ENCODE peak calls at places on chromosome 1, in eight cellular contexts. U, L, N, H, I, V, Y and T are unnamed samples.

GRCh38 chr1:114033219-114033706 is 54.0 kb downstream of the OLFML3 start:
- DNase-seq in U (no peak), L (no peak), N (no peak), H (peak; percentile 21), I (peak; percentile 1), V (peak; percentile 32), Y (no peak), T (peak; percentile 70)

GRCh38 chr1:31483012-31483946 is 70.3 kb downstream of the SERINC2 start:
- DNase-seq in U (peak; percentile 96), L (no peak), N (no peak), H (peak; percentile 50), I (no peak), V (peak; percentile 90), Y (no peak), T (no peak)

GRCh38 chr1:56326056-56326455 is 253.3 kb downstream of the PLPP3 start:
- DNase-seq in U (no peak), L (no peak), N (no peak), H (no peak), I (no peak), V (peak; percentile 43), Y (no peak), T (no peak)

GRCh38 chr1:48776400-48777218 is at the start of gene BEND5:
- DNase-seq in U (no peak), L (peak; percentile 64), N (peak; percentile 78), H (peak; percentile 78), I (no peak), V (peak; percentile 38), Y (peak; percentile 19), T (peak; percentile 91)

GRCh38 chr1:235290740-235291502 is 37.1 kb downstream of the ARID4B start:
- DNase-seq in U (no peak), L (no peak), N (no peak), H (no peak), I (no peak), V (no peak), Y (no peak), T (no peak)

GRCh38 chr1:51274676-51275075 is 38.6 kb downstream of the RNF11 start:
- DNase-seq in U (no peak), L (no peak), N (no peak), H (no peak), I (no peak), V (no peak), Y (no peak), T (no peak)

GRCh38 chr1:225694151-225694603 is 41.3 kb upstream of the ENAH start:
- DNase-seq in U (no peak), L (no peak), N (no peak), H (no peak), I (no peak), V (no peak), Y (no peak), T (no peak)

GRCh38 chr1:81920245-81920740 is 119.6 kb downstream of the ADGRL2 start:
- DNase-seq in U (no peak), L (no peak), N (peak; percentile 39), H (peak; percentile 62), I (no peak), V (peak; percentile 44), Y (no peak), T (peak; percentile 80)

GRCh38 chr1:19344372-19344810 is 32.3 kb downstream of the SLC66A1 start:
- DNase-seq in U (no peak), L (peak; percentile 60), N (peak; percentile 73), H (peak; percentile 84), I (peak; percentile 22), V (peak; percentile 83), Y (no peak), T (peak; percentile 77)

GRCh38 chr1:33712176-33712575 is 151.7 kb upstream of the HMGB4 start:
- DNase-seq in U (no peak), L (no peak), N (no peak), H (no peak), I (no peak), V (peak; percentile 64), Y (no peak), T (no peak)

GRCh38 chr1:153490272-153491051 is 30.0 kb upstream of the S100A7 start:
- DNase-seq in U (peak; percentile 97), L (peak; percentile 29), N (no peak), H (peak; percentile 33), I (peak; percentile 53), V (peak; percentile 87), Y (no peak), T (no peak)

GRCh38 chr1:50129201-50129600 is 20.5 kb downstream of the ELAVL4 start:
- DNase-seq in U (no peak), L (no peak), N (no peak), H (no peak), I (no peak), V (no peak), Y (no peak), T (no peak)

GRCh38 chr1:183543619-183544204 is 46.5 kb downstream of the NCF2 start:
- DNase-seq in U (peak; percentile 24), L (no peak), N (no peak), H (no peak), I (peak; percentile 72), V (peak; percentile 63), Y (no peak), T (peak; percentile 60)

GRCh38 chr1:11211461-11211860 is 22.3 kb downstream of the ANGPTL7 start:
- DNase-seq in U (no peak), L (no peak), N (no peak), H (no peak), I (no peak), V (no peak), Y (no peak), T (no peak)

GRCh38 chr1:162941024-162941423 is 80.0 kb upstream of the CCDC190 start:
- DNase-seq in U (no peak), L (no peak), N (no peak), H (no peak), I (no peak), V (no peak), Y (no peak), T (no peak)

GRCh38 chr1:6002714-6003501 is 10.7 kb upstream of the NPHP4 start:
- DNase-seq in U (no peak), L (no peak), N (peak; percentile 40), H (peak; percentile 19), I (no peak), V (no peak), Y (no peak), T (no peak)

GRCh38 chr1:11919621-11920020 is 6.6 kb downstream of the KIAA2013 start:
- DNase-seq in U (no peak), L (no peak), N (no peak), H (no peak), I (no peak), V (no peak), Y (no peak), T (no peak)

GRCh38 chr1:65717815-65718454 is 74.8 kb upstream of the PDE4B start:
- DNase-seq in U (peak; percentile 23), L (no peak), N (no peak), H (no peak), I (peak; percentile 13), V (no peak), Y (no peak), T (no peak)

GRCh38 chr1:37692834-37693175 is 489 bp downstream of the CDCA8 start:
- DNase-seq in U (no peak), L (no peak), N (no peak), H (no peak), I (no peak), V (no peak), Y (no peak), T (no peak)

GRCh38 chr1:154745286-154745731 is 124.8 kb downstream of the KCNN3 start:
- DNase-seq in U (no peak), L (no peak), N (no peak), H (no peak), I (no peak), V (no peak), Y (peak; percentile 27), T (no peak)

GRCh38 chr1:67683736-67684525 is 1.1 kb upstream of the GADD45A start:
- DNase-seq in U (no peak), L (peak; percentile 22), N (no peak), H (no peak), I (peak; percentile 16), V (no peak), Y (peak; percentile 19), T (no peak)

GRCh38 chr1:3564921-3565831 is 46.1 kb downstream of the MEGF6 start:
- DNase-seq in U (no peak), L (peak; percentile 34), N (peak; percentile 63), H (peak; percentile 63), I (no peak), V (peak; percentile 81), Y (no peak), T (peak; percentile 75)

GRCh38 chr1:108668777-108669176 is 7.9 kb upstream of the HENMT1 start:
- DNase-seq in U (no peak), L (no peak), N (no peak), H (no peak), I (no peak), V (no peak), Y (no peak), T (no peak)

GRCh38 chr1:25924454-25924853 is 18.2 kb upstream of the STMN1 start:
- DNase-seq in U (no peak), L (no peak), N (no peak), H (no peak), I (no peak), V (no peak), Y (no peak), T (no peak)

GRCh38 chr1:97046765-97047411 is 325.3 kb downstream of the PTBP2 start:
- DNase-seq in U (no peak), L (no peak), N (no peak), H (no peak), I (no peak), V (no peak), Y (no peak), T (no peak)

GRCh38 chr1:26723013-26723991 is 27.5 kb downstream of the ARID1A start:
- DNase-seq in U (peak; percentile 96), L (peak; percentile 48), N (peak; percentile 65), H (peak; percentile 81), I (peak; percentile 9), V (peak; percentile 95), Y (no peak), T (peak; percentile 87)

GRCh38 chr1:182391028-182391361 is 595 bp downstream of the GLUL start:
- DNase-seq in U (no peak), L (no peak), N (no peak), H (peak; percentile 62), I (no peak), V (no peak), Y (no peak), T (no peak)

GRCh38 chr1:177923441-177923840 is 46.4 kb downstream of the SEC16B start:
- DNase-seq in U (no peak), L (no peak), N (no peak), H (no peak), I (no peak), V (no peak), Y (no peak), T (no peak)

GRCh38 chr1:93007941-93008577 is 46.8 kb upstream of the DIPK1A start:
- DNase-seq in U (no peak), L (no peak), N (no peak), H (no peak), I (no peak), V (peak; percentile 18), Y (no peak), T (no peak)

GRCh38 chr1:22309572-22309971 is 142.1 kb upstream of the ZBTB40 start:
- DNase-seq in U (no peak), L (no peak), N (no peak), H (no peak), I (no peak), V (no peak), Y (no peak), T (no peak)

GRCh38 chr1:169250022-169250421 is 117.6 kb downstream of the NME7 start:
- DNase-seq in U (no peak), L (no peak), N (no peak), H (no peak), I (no peak), V (no peak), Y (no peak), T (no peak)

GRCh38 chr1:47510282-47510811 is 72.5 kb downstream of the FOXD2 start:
- DNase-seq in U (no peak), L (no peak), N (peak; percentile 40), H (no peak), I (no peak), V (no peak), Y (no peak), T (no peak)

GRCh38 chr1:26021647-26022403 is at the start of gene EXTL1:
- DNase-seq in U (no peak), L (no peak), N (peak; percentile 69), H (peak; percentile 80), I (no peak), V (peak; percentile 63), Y (no peak), T (peak; percentile 91)

GRCh38 chr1:79252598-79252997 is 246.1 kb upstream of the ADGRL4 start:
- DNase-seq in U (no peak), L (no peak), N (no peak), H (no peak), I (no peak), V (no peak), Y (no peak), T (no peak)